ENCODE peak calls at places on chromosomes 5 and 9, in five cellular contexts. W, J, R, G and C are unnamed samples.

GRCh38 chr9:124723352-124723751 is 47.8 kb downstream of the NR6A1 start:
- DNase-seq in J (no peak), W (no peak), G (no peak), R (no peak), C (no peak)

GRCh38 chr5:73302797-73303138 is 129.8 kb downstream of the TMEM174 start:
- DNase-seq in R (no peak), G (peak; percentile 36), W (no peak), J (no peak), C (no peak)

GRCh38 chr5:67100301-67100700 is 96.3 kb downstream of the CD180 start:
- DNase-seq in G (no peak), W (no peak), R (no peak), J (no peak), C (no peak)

GRCh38 chr5:26700759-26701384 is 337.5 kb downstream of the CDH9 start:
- DNase-seq in J (no peak), R (peak; percentile 23), W (peak; percentile 32), G (peak; percentile 37), C (no peak)

GRCh38 chr9:129012343-129012742 is 15.8 kb downstream of the SH3GLB2 start:
- DNase-seq in R (no peak), G (peak; percentile 21), J (no peak), W (no peak), C (no peak)

GRCh38 chr5:27571681-27572080 is 533.3 kb upstream of the CDH9 start:
- DNase-seq in R (no peak), W (no peak), G (no peak), J (no peak), C (peak; percentile 8)

GRCh38 chr9:101388507-101388993 is 3.7 kb upstream of the BAAT start:
- DNase-seq in G (no peak), W (peak; percentile 10), J (no peak), R (no peak), C (no peak)

GRCh38 chr5:135966165-135966564 is 11.4 kb upstream of the LECT2 start:
- DNase-seq in W (no peak), G (no peak), R (no peak), J (no peak), C (no peak)

GRCh38 chr9:123893831-123894460 is 36.0 kb downstream of the DENND1A start:
- DNase-seq in R (no peak), J (no peak), G (no peak), W (peak; percentile 10), C (peak; percentile 25)

GRCh38 chr5:41834506-41834905 is 35.7 kb downstream of the OXCT1 start:
- DNase-seq in R (no peak), G (no peak), W (no peak), J (no peak), C (no peak)

GRCh38 chr9:114860187-114860586 is 54.3 kb upstream of the TNFSF15 start:
- DNase-seq in G (no peak), W (no peak), R (no peak), J (no peak), C (no peak)

GRCh38 chr5:167294861-167295685 is 996.4 kb upstream of the WWC1 start:
- DNase-seq in R (no peak), J (no peak), G (no peak), W (peak; percentile 87), C (peak; percentile 80)

GRCh38 chr5:112691758-112692157 is 45.9 kb upstream of the APC start:
- DNase-seq in W (peak; percentile 53), J (no peak), G (peak; percentile 12), R (no peak), C (peak; percentile 54)

GRCh38 chr9:99350461-99350860 is 128.4 kb downstream of the SEC61B start:
- DNase-seq in W (no peak), G (no peak), J (no peak), R (no peak), C (no peak)

GRCh38 chr5:83777856-83778255 is 57.2 kb upstream of the HAPLN1 start:
- DNase-seq in G (no peak), W (no peak), R (no peak), J (no peak), C (no peak)

GRCh38 chr5:156947933-156948332 is 15.1 kb downstream of the TIMD4 start:
- DNase-seq in W (no peak), J (no peak), G (no peak), R (no peak), C (no peak)

GRCh38 chr9:91429501-91429900 is 5.9 kb upstream of the NFIL3 start:
- DNase-seq in R (no peak), J (no peak), G (no peak), W (no peak), C (no peak)

GRCh38 chr5:95809414-95809960 is 13.0 kb downstream of the GLRX start:
- DNase-seq in R (no peak), J (no peak), W (peak; percentile 2), G (no peak), C (peak; percentile 70)

GRCh38 chr5:108669493-108669892 is 78.2 kb upstream of the FER start:
- DNase-seq in R (no peak), W (no peak), G (no peak), J (no peak), C (no peak)

GRCh38 chr5:2806176-2806575 is 54.7 kb upstream of the IRX2 start:
- DNase-seq in G (no peak), J (no peak), W (no peak), R (no peak), C (no peak)

GRCh38 chr9:126612813-126613641 is 701 bp upstream of the LMX1B start:
- DNase-seq in W (no peak), J (no peak), G (no peak), R (peak; percentile 19), C (no peak)

GRCh38 chr9:128825923-128826702 is 3.5 kb downstream of the SPOUT1 start:
- DNase-seq in G (no peak), R (no peak), J (no peak), W (no peak), C (no peak)

GRCh38 chr5:125043781-125044391 is 297.4 kb upstream of the ZNF608 start:
- DNase-seq in R (no peak), J (no peak), G (no peak), W (peak; percentile 96), C (peak; percentile 87)

GRCh38 chr9:42396318-42396717 is 212.9 kb downstream of the SPATA31A6 start:
- DNase-seq in R (no peak), J (no peak), W (no peak), G (no peak), C (no peak)

GRCh38 chr5:116075117-116075910 is 9.5 kb upstream of the COMMD10 start:
- DNase-seq in R (no peak), J (no peak), G (no peak), W (peak; percentile 37), C (no peak)